ENCODE peak calls at places on chromosomes 7 and 10, in four cellular contexts. T is body of pancreas, U is GM12892, L is ovary. J is an unnamed sample.

GRCh38 chr7:127252736-127253288 is at the start of gene GRM8:
- DNase-seq in U (peak), T (peak), L (peak), J (peak)

GRCh38 chr10:44864042-44864436 is 47.1 kb upstream of the TMEM72 start:
- DNase-seq in L (no peak), U (no peak), T (peak), J (no peak)

GRCh38 chr7:26011039-26011696 is 140.8 kb upstream of the NFE2L3 start:
- DNase-seq in T (no peak), U (no peak), L (no peak), J (no peak)

GRCh38 chr10:62554632-62555199 is 180.5 kb downstream of the ZNF365 start:
- DNase-seq in T (peak), U (no peak), L (no peak), J (peak)

GRCh38 chr7:112951070-112951469 is 135.6 kb downstream of the GPR85 start:
- DNase-seq in L (no peak), U (no peak), T (no peak), J (no peak)

GRCh38 chr7:111855842-111856227 is 293.5 kb upstream of the IMMP2L start:
- DNase-seq in T (peak), L (no peak), U (no peak), J (no peak)

GRCh38 chr7:3455826-3456444 is 154.9 kb downstream of the SDK1 start:
- DNase-seq in L (no peak), U (no peak), T (no peak), J (no peak)

GRCh38 chr10:16756561-16757221 is 60.5 kb downstream of the RSU1 start:
- DNase-seq in T (no peak), L (no peak), U (no peak), J (peak)

GRCh38 chr10:126921974-126922525 is 16.8 kb downstream of the DOCK1 start:
- DNase-seq in L (no peak), U (no peak), T (no peak), J (no peak)

GRCh38 chr10:110834622-110835219 is 37.0 kb upstream of the PDCD4 start:
- DNase-seq in U (no peak), T (peak), L (peak), J (peak)

GRCh38 chr7:92778972-92779371 is 57.4 kb downstream of the CDK6 start:
- DNase-seq in T (peak), L (peak), U (no peak), J (no peak)

GRCh38 chr10:121450247-121450646 is 148.0 kb downstream of the FGFR2 start:
- DNase-seq in T (no peak), U (no peak), L (no peak), J (no peak)

GRCh38 chr7:22576941-22577927 is 77.2 kb upstream of the STEAP1B start:
- DNase-seq in T (peak), U (no peak), L (peak), J (no peak)

GRCh38 chr7:31513790-31514189 is at the start of gene ITPRID1:
- DNase-seq in U (no peak), T (no peak), L (no peak), J (no peak)

GRCh38 chr7:116584721-116585120 is 59.9 kb downstream of the CAV1 start:
- DNase-seq in U (no peak), L (no peak), T (no peak), J (no peak)

GRCh38 chr10:110013615-110014293 is 6.0 kb downstream of the ADD3 start:
- DNase-seq in U (no peak), T (no peak), L (no peak), J (no peak)

GRCh38 chr10:34813626-34814227 is 1.4 kb downstream of the PARD3 start:
- DNase-seq in U (no peak), T (peak), L (no peak), J (no peak)

GRCh38 chr10:30992671-30993070 is 39.0 kb downstream of the ZNF438 start:
- DNase-seq in T (no peak), L (no peak), U (no peak), J (no peak)

GRCh38 chr7:130352335-130353074 is 7.9 kb downstream of the CPA5 start:
- DNase-seq in L (no peak), T (no peak), U (no peak), J (no peak)

GRCh38 chr10:52903397-52903938 is 130.9 kb upstream of the MBL2 start:
- DNase-seq in L (no peak), U (no peak), T (no peak), J (no peak)

GRCh38 chr7:85750454-85750949 is 563.6 kb upstream of the SEMA3D start:
- DNase-seq in U (no peak), L (peak), T (peak), J (peak)

GRCh38 chr7:157009170-157009777 is 1.2 kb downstream of the MNX1 start:
- DNase-seq in L (no peak), U (no peak), T (peak), J (no peak)
- TF ChIP-seq POLR2A in L (no peak), U (no peak), T (peak), J (no peak)

GRCh38 chr7:148182264-148182663 is 408.3 kb upstream of the C7orf33 start:
- DNase-seq in U (no peak), L (no peak), T (no peak), J (no peak)
- TF ChIP-seq POLR2A in U (no peak), L (no peak), T (no peak), J (no peak)

GRCh38 chr7:55499591-55499990 is 72.7 kb downstream of the VOPP1 start:
- DNase-seq in L (no peak), T (no peak), U (no peak), J (no peak)

GRCh38 chr7:55502209-55502608 is 70.1 kb downstream of the VOPP1 start:
- DNase-seq in L (no peak), U (no peak), T (no peak), J (no peak)

GRCh38 chr7:55498142-55498541 is 74.2 kb downstream of the VOPP1 start:
- DNase-seq in T (no peak), L (no peak), U (no peak), J (no peak)

GRCh38 chr7:55498770-55499169 is 73.5 kb downstream of the VOPP1 start:
- DNase-seq in U (no peak), L (no peak), T (no peak), J (no peak)

DNA sequence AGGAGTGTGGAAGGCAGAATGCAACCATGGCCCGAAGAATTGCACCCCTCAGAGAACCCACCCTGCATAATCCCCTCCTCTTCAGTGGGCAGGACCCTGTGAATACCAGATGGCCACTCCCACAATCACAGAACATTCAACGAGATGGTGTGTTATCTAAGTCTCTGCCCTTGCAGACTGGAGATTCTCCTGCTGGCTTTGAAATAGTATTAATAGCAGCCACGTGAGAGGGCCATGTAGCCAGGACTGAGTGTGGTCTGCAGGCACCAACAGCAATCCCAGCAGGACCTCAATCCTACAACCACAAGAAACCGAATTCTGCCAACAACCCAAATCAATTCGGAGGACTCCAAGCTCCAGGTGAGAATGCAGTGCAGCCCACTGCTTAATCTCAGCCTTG is 72.2 kb downstream of the VOPP1 start:
- DNase-seq in U (no peak), L (no peak), T (no peak), J (no peak)
- TF ChIP-seq POLR2A in U (no peak), L (no peak), T (no peak), J (no peak)

GRCh38 chr7:974820-975681 is at the start of gene COX19:
- DNase-seq in T (peak), U (peak), L (peak), J (peak)
- TF ChIP-seq POLR2A in T (peak), U (peak), L (peak), J (peak)

GRCh38 chr10:27240212-27240890 is at the start of gene ACBD5:
- DNase-seq in U (peak), L (peak), T (peak), J (peak)
- TF ChIP-seq POLR2A in U (peak), L (peak), T (peak), J (no peak)

GRCh38 chr10:92829042-92829785 is 19.1 kb upstream of the EXOC6 start:
- DNase-seq in L (no peak), T (no peak), U (no peak), J (no peak)
- TF ChIP-seq POLR2A in L (no peak), T (no peak), U (no peak), J (no peak)

DNA sequence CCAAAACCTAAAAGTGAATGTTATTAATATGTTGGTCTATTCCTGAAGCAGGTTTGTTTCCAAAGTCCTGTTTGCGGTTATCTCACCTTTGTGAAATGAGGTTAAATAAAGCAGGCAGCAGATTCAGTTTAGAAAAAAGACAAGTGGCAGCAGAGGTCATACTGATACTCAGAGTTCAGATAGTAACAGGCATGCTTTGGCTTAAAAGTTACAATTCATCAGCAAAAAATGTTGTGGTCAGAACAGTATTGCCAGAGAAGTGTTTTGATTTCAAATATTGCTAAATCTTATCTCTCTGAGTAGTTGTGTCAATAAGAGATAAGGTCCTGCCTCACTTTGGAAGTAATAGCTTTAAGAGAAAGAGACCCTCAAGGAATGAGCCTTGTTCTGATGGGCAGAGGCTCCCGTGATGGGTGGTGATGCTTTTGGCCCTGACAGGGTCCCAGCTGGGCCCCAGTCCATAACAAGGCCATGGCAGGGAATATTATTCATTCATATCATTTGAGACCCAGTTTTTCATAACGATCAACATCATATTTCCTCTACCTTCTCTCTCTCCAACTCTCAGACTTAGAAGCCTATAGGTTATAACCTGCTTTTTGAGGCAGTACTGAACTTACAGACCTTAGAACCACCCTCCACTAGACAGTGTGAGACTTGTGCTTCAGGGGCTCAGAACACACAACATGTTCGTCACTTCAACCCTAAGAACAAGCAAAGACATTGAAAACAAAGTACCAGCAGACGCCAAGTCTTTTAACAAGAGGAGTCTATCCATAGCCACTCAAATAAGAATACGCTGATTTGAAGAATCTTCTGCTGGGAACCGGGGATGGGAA is 58.5 kb upstream of the AHR start:
- DNase-seq in L (no peak), U (no peak), T (no peak), J (no peak)
- TF ChIP-seq POLR2A in L (no peak), U (no peak), T (no peak), J (no peak)

J was measured in erythroblast.